ENCODE peak calls at places on chromosomes 3 and 15, in nine cellular contexts. One of them, this sample, is unnamed.

GRCh38 chr3:76024640-76025039 is 239.3 kb upstream of the ZNF717 start:
- DNase-seq in MCF 10A: no peak
- DNase-seq in WTC11: no peak
- DNase-seq in CD8-positive, alpha-beta T cell: no peak
- DNase-seq in AG04450: no peak
- DNase-seq in activated B cell treated with CpG ODN at 0.5 μM for 24 hours: no peak
- DNase-seq in transverse colon: no peak
- DNase-seq in NCI-H446: peak; percentile 2
- DNase-seq in NCI-H69: peak; percentile 59
- DNase-seq in this sample: no peak

GRCh38 chr15:95265419-95265997 is 1034.1 kb downstream of the MCTP2 start:
- DNase-seq in MCF 10A: no peak
- DNase-seq in WTC11: no peak
- DNase-seq in CD8-positive, alpha-beta T cell: no peak
- DNase-seq in AG04450: no peak
- DNase-seq in activated B cell treated with CpG ODN at 0.5 μM for 24 hours: no peak
- DNase-seq in transverse colon: no peak
- DNase-seq in NCI-H446: no peak
- DNase-seq in NCI-H69: no peak
- DNase-seq in this sample: no peak

GRCh38 chr15:72092691-72093090 is 25.3 kb downstream of the MYO9A start:
- DNase-seq in MCF 10A: no peak
- DNase-seq in WTC11: no peak
- DNase-seq in CD8-positive, alpha-beta T cell: no peak
- DNase-seq in AG04450: no peak
- DNase-seq in activated B cell treated with CpG ODN at 0.5 μM for 24 hours: no peak
- DNase-seq in transverse colon: no peak
- DNase-seq in NCI-H446: no peak
- DNase-seq in NCI-H69: no peak
- DNase-seq in this sample: no peak

GRCh38 chr3:66480666-66481065 is 20.2 kb downstream of the LRIG1 start:
- DNase-seq in MCF 10A: no peak
- DNase-seq in WTC11: no peak
- DNase-seq in CD8-positive, alpha-beta T cell: no peak
- DNase-seq in AG04450: no peak
- DNase-seq in activated B cell treated with CpG ODN at 0.5 μM for 24 hours: no peak
- DNase-seq in transverse colon: no peak
- DNase-seq in NCI-H446: no peak
- DNase-seq in NCI-H69: no peak
- DNase-seq in this sample: no peak

GRCh38 chr3:128844502-128844901 is 34.9 kb upstream of the ACAD9 start:
- DNase-seq in MCF 10A: no peak
- DNase-seq in WTC11: no peak
- DNase-seq in CD8-positive, alpha-beta T cell: no peak
- DNase-seq in AG04450: no peak
- DNase-seq in activated B cell treated with CpG ODN at 0.5 μM for 24 hours: no peak
- DNase-seq in transverse colon: no peak
- DNase-seq in NCI-H446: no peak
- DNase-seq in NCI-H69: no peak
- DNase-seq in this sample: no peak

GRCh38 chr3:158762701-158763100 is 30.4 kb upstream of the RARRES1 start:
- DNase-seq in MCF 10A: no peak
- DNase-seq in WTC11: no peak
- DNase-seq in CD8-positive, alpha-beta T cell: no peak
- DNase-seq in AG04450: no peak
- DNase-seq in activated B cell treated with CpG ODN at 0.5 μM for 24 hours: no peak
- DNase-seq in transverse colon: no peak
- DNase-seq in NCI-H446: no peak
- DNase-seq in NCI-H69: no peak
- DNase-seq in this sample: no peak

GRCh38 chr15:68808770-68809169 is 11.9 kb downstream of the ANP32A start:
- DNase-seq in MCF 10A: no peak
- DNase-seq in WTC11: no peak
- DNase-seq in CD8-positive, alpha-beta T cell: no peak
- DNase-seq in AG04450: no peak
- DNase-seq in activated B cell treated with CpG ODN at 0.5 μM for 24 hours: no peak
- DNase-seq in transverse colon: peak; percentile 0
- DNase-seq in NCI-H446: no peak
- DNase-seq in NCI-H69: no peak
- DNase-seq in this sample: no peak

GRCh38 chr3:46947981-46948791 is 28.4 kb downstream of the CCDC12 start:
- DNase-seq in MCF 10A: peak; percentile 71
- DNase-seq in WTC11: no peak
- DNase-seq in CD8-positive, alpha-beta T cell: peak; percentile 79
- DNase-seq in AG04450: no peak
- DNase-seq in activated B cell treated with CpG ODN at 0.5 μM for 24 hours: no peak
- DNase-seq in transverse colon: peak; percentile 86
- DNase-seq in NCI-H446: no peak
- DNase-seq in NCI-H69: no peak
- DNase-seq in this sample: no peak

GRCh38 chr3:180433172-180433571 is 168.8 kb upstream of the TTC14 start:
- DNase-seq in MCF 10A: peak; percentile 67
- DNase-seq in WTC11: no peak
- DNase-seq in CD8-positive, alpha-beta T cell: no peak
- DNase-seq in AG04450: peak; percentile 37
- DNase-seq in activated B cell treated with CpG ODN at 0.5 μM for 24 hours: no peak
- DNase-seq in transverse colon: no peak
- DNase-seq in NCI-H446: no peak
- DNase-seq in NCI-H69: no peak
- DNase-seq in this sample: no peak

GRCh38 chr3:8453153-8453552 is 48.5 kb upstream of the LMCD1 start:
- DNase-seq in MCF 10A: no peak
- DNase-seq in WTC11: no peak
- DNase-seq in CD8-positive, alpha-beta T cell: no peak
- DNase-seq in AG04450: no peak
- DNase-seq in activated B cell treated with CpG ODN at 0.5 μM for 24 hours: no peak
- DNase-seq in transverse colon: no peak
- DNase-seq in NCI-H446: no peak
- DNase-seq in NCI-H69: no peak
- DNase-seq in this sample: no peak

GRCh38 chr3:37536799-37537311 is 324.8 kb upstream of the CTDSPL start:
- DNase-seq in MCF 10A: no peak
- DNase-seq in WTC11: no peak
- DNase-seq in CD8-positive, alpha-beta T cell: no peak
- DNase-seq in AG04450: no peak
- DNase-seq in activated B cell treated with CpG ODN at 0.5 μM for 24 hours: no peak
- DNase-seq in transverse colon: no peak
- DNase-seq in NCI-H446: no peak
- DNase-seq in NCI-H69: no peak
- DNase-seq in this sample: no peak

GRCh38 chr15:82231233-82231632 is 31.3 kb downstream of the EFL1 start:
- DNase-seq in MCF 10A: no peak
- DNase-seq in WTC11: no peak
- DNase-seq in CD8-positive, alpha-beta T cell: no peak
- DNase-seq in AG04450: no peak
- DNase-seq in activated B cell treated with CpG ODN at 0.5 μM for 24 hours: no peak
- DNase-seq in transverse colon: no peak
- DNase-seq in NCI-H446: no peak
- DNase-seq in NCI-H69: no peak
- DNase-seq in this sample: no peak

GRCh38 chr3:98735761-98736269 is 27.3 kb upstream of the ST3GAL6 start:
- DNase-seq in MCF 10A: no peak
- DNase-seq in WTC11: no peak
- DNase-seq in CD8-positive, alpha-beta T cell: no peak
- DNase-seq in AG04450: no peak
- DNase-seq in activated B cell treated with CpG ODN at 0.5 μM for 24 hours: no peak
- DNase-seq in transverse colon: no peak
- DNase-seq in NCI-H446: no peak
- DNase-seq in NCI-H69: no peak
- DNase-seq in this sample: no peak

GRCh38 chr15:60479361-60479684 is 381 bp upstream of the ICE2 start:
- DNase-seq in MCF 10A: no peak
- DNase-seq in WTC11: no peak
- DNase-seq in CD8-positive, alpha-beta T cell: no peak
- DNase-seq in AG04450: no peak
- DNase-seq in activated B cell treated with CpG ODN at 0.5 μM for 24 hours: no peak
- DNase-seq in transverse colon: no peak
- DNase-seq in NCI-H446: no peak
- DNase-seq in NCI-H69: peak; percentile 71
- DNase-seq in this sample: no peak

GRCh38 chr15:99095626-99096025 is 9.3 kb upstream of the SYNM start:
- DNase-seq in MCF 10A: no peak
- DNase-seq in WTC11: no peak
- DNase-seq in CD8-positive, alpha-beta T cell: no peak
- DNase-seq in AG04450: no peak
- DNase-seq in activated B cell treated with CpG ODN at 0.5 μM for 24 hours: no peak
- DNase-seq in transverse colon: no peak
- DNase-seq in NCI-H446: no peak
- DNase-seq in NCI-H69: no peak
- DNase-seq in this sample: no peak

GRCh38 chr3:177681156-177681555 is 483.9 kb upstream of the TBL1XR1 start:
- DNase-seq in MCF 10A: no peak
- DNase-seq in WTC11: no peak
- DNase-seq in CD8-positive, alpha-beta T cell: no peak
- DNase-seq in AG04450: no peak
- DNase-seq in activated B cell treated with CpG ODN at 0.5 μM for 24 hours: no peak
- DNase-seq in transverse colon: no peak
- DNase-seq in NCI-H446: no peak
- DNase-seq in NCI-H69: no peak
- DNase-seq in this sample: no peak

GRCh38 chr3:15831927-15832326 is 34.1 kb upstream of the ANKRD28 start:
- DNase-seq in MCF 10A: no peak
- DNase-seq in WTC11: no peak
- DNase-seq in CD8-positive, alpha-beta T cell: no peak
- DNase-seq in AG04450: no peak
- DNase-seq in activated B cell treated with CpG ODN at 0.5 μM for 24 hours: no peak
- DNase-seq in transverse colon: no peak
- DNase-seq in NCI-H446: no peak
- DNase-seq in NCI-H69: no peak
- DNase-seq in this sample: no peak

GRCh38 chr3:117726776-117727175 is 1017.2 kb downstream of the TUSC7 start:
- DNase-seq in MCF 10A: no peak
- DNase-seq in WTC11: no peak
- DNase-seq in CD8-positive, alpha-beta T cell: no peak
- DNase-seq in AG04450: no peak
- DNase-seq in activated B cell treated with CpG ODN at 0.5 μM for 24 hours: no peak
- DNase-seq in transverse colon: no peak
- DNase-seq in NCI-H446: peak; percentile 25
- DNase-seq in NCI-H69: no peak
- DNase-seq in this sample: no peak

GRCh38 chr15:78907577-78907976 is 34.9 kb downstream of the MORF4L1 start:
- DNase-seq in MCF 10A: no peak
- DNase-seq in WTC11: peak; percentile 25
- DNase-seq in CD8-positive, alpha-beta T cell: no peak
- DNase-seq in AG04450: no peak
- DNase-seq in activated B cell treated with CpG ODN at 0.5 μM for 24 hours: no peak
- DNase-seq in transverse colon: no peak
- DNase-seq in NCI-H446: no peak
- DNase-seq in NCI-H69: peak; percentile 18
- DNase-seq in this sample: no peak

GRCh38 chr3:189883113-189883753 is 237.5 kb downstream of the P3H2 start:
- DNase-seq in MCF 10A: no peak
- DNase-seq in WTC11: no peak
- DNase-seq in CD8-positive, alpha-beta T cell: no peak
- DNase-seq in AG04450: no peak
- DNase-seq in activated B cell treated with CpG ODN at 0.5 μM for 24 hours: no peak
- DNase-seq in transverse colon: no peak
- DNase-seq in NCI-H446: no peak
- DNase-seq in NCI-H69: no peak
- DNase-seq in this sample: no peak

GRCh38 chr15:89500397-89501270 is 4.3 kb upstream of the RHCG start:
- DNase-seq in MCF 10A: peak; percentile 42
- DNase-seq in WTC11: no peak
- DNase-seq in CD8-positive, alpha-beta T cell: no peak
- DNase-seq in AG04450: no peak
- DNase-seq in activated B cell treated with CpG ODN at 0.5 μM for 24 hours: no peak
- DNase-seq in transverse colon: no peak
- DNase-seq in NCI-H446: no peak
- DNase-seq in NCI-H69: no peak
- DNase-seq in this sample: no peak

GRCh38 chr3:24678441-24678865 is 183.8 kb upstream of the THRB start:
- DNase-seq in MCF 10A: peak; percentile 94
- DNase-seq in WTC11: no peak
- DNase-seq in CD8-positive, alpha-beta T cell: no peak
- DNase-seq in AG04450: peak; percentile 75
- DNase-seq in activated B cell treated with CpG ODN at 0.5 μM for 24 hours: no peak
- DNase-seq in transverse colon: peak; percentile 14
- DNase-seq in NCI-H446: no peak
- DNase-seq in NCI-H69: no peak
- DNase-seq in this sample: no peak

GRCh38 chr3:195084746-195085145 is 186.2 kb downstream of the XXYLT1 start:
- DNase-seq in MCF 10A: no peak
- DNase-seq in WTC11: no peak
- DNase-seq in CD8-positive, alpha-beta T cell: no peak
- DNase-seq in AG04450: no peak
- DNase-seq in activated B cell treated with CpG ODN at 0.5 μM for 24 hours: no peak
- DNase-seq in transverse colon: no peak
- DNase-seq in NCI-H446: no peak
- DNase-seq in NCI-H69: no peak
- DNase-seq in this sample: no peak

GRCh38 chr15:63827113-63827512 is 6.6 kb downstream of the HERC1 start:
- DNase-seq in MCF 10A: no peak
- DNase-seq in WTC11: no peak
- DNase-seq in CD8-positive, alpha-beta T cell: no peak
- DNase-seq in AG04450: no peak
- DNase-seq in activated B cell treated with CpG ODN at 0.5 μM for 24 hours: no peak
- DNase-seq in transverse colon: no peak
- DNase-seq in NCI-H446: no peak
- DNase-seq in NCI-H69: no peak
- DNase-seq in this sample: no peak

GRCh38 chr15:39657181-39657580 is 76.3 kb downstream of the THBS1 start:
- DNase-seq in MCF 10A: no peak
- DNase-seq in WTC11: no peak
- DNase-seq in CD8-positive, alpha-beta T cell: no peak
- DNase-seq in AG04450: no peak
- DNase-seq in activated B cell treated with CpG ODN at 0.5 μM for 24 hours: no peak
- DNase-seq in transverse colon: no peak
- DNase-seq in NCI-H446: no peak
- DNase-seq in NCI-H69: no peak
- DNase-seq in this sample: no peak

GRCh38 chr15:48411971-48412591 is 80.9 kb downstream of the DUT start:
- DNase-seq in MCF 10A: no peak
- DNase-seq in WTC11: no peak
- DNase-seq in CD8-positive, alpha-beta T cell: no peak
- DNase-seq in AG04450: no peak
- DNase-seq in activated B cell treated with CpG ODN at 0.5 μM for 24 hours: no peak
- DNase-seq in transverse colon: no peak
- DNase-seq in NCI-H446: no peak
- DNase-seq in NCI-H69: no peak
- DNase-seq in this sample: peak; percentile 32

GRCh38 chr15:75228787-75229186 is 27.1 kb downstream of the C15orf39 start:
- DNase-seq in MCF 10A: no peak
- DNase-seq in WTC11: no peak
- DNase-seq in CD8-positive, alpha-beta T cell: no peak
- DNase-seq in AG04450: no peak
- DNase-seq in activated B cell treated with CpG ODN at 0.5 μM for 24 hours: no peak
- DNase-seq in transverse colon: no peak
- DNase-seq in NCI-H446: no peak
- DNase-seq in NCI-H69: no peak
- DNase-seq in this sample: no peak